ENCODE peak calls at places on chromosomes 1 and 21, in eight cellular contexts. One of them, this sample, is unnamed.

GRCh38 chr1:234289538-234290305 is 83.5 kb upstream of the COA6 start:
- DNase-seq in B cell: no peak
- DNase-seq in BJ: no peak
- DNase-seq in GM23338: no peak
- DNase-seq in fibroblast of lung: no peak
- DNase-seq in endothelial cell: no peak
- DNase-seq in type B pancreatic cell: no peak
- DNase-seq in coronary artery: no peak
- DNase-seq in this sample: no peak

GRCh38 chr1:169928438-169929209 is 34.9 kb upstream of the SCYL3 start:
- DNase-seq in coronary artery: no peak
- DNase-seq in type B pancreatic cell: no peak
- DNase-seq in GM23338: peak
- DNase-seq in fibroblast of lung: peak
- DNase-seq in BJ: no peak
- DNase-seq in endothelial cell: no peak
- DNase-seq in B cell: no peak
- DNase-seq in this sample: no peak

GRCh38 chr21:46001821-46002681 is 20.5 kb downstream of the COL6A1 start:
- DNase-seq in BJ: no peak
- DNase-seq in GM23338: no peak
- DNase-seq in coronary artery: no peak
- DNase-seq in endothelial cell: no peak
- DNase-seq in fibroblast of lung: no peak
- DNase-seq in type B pancreatic cell: no peak
- DNase-seq in B cell: peak
- DNase-seq in this sample: peak

GRCh38 chr1:44842763-44843655 is at the start of gene PTCH2:
- DNase-seq in type B pancreatic cell: peak
- DNase-seq in GM23338: peak
- DNase-seq in BJ: no peak
- DNase-seq in B cell: peak
- DNase-seq in coronary artery: peak
- DNase-seq in endothelial cell: peak
- DNase-seq in fibroblast of lung: peak
- DNase-seq in this sample: peak

GRCh38 chr1:6093611-6094010 is 47.9 kb downstream of the KCNAB2 start:
- DNase-seq in BJ: no peak
- DNase-seq in B cell: no peak
- DNase-seq in type B pancreatic cell: no peak
- DNase-seq in GM23338: no peak
- DNase-seq in coronary artery: no peak
- DNase-seq in endothelial cell: no peak
- DNase-seq in fibroblast of lung: no peak
- DNase-seq in this sample: no peak

GRCh38 chr1:11145741-11146140 is 43.4 kb upstream of the ANGPTL7 start:
- DNase-seq in B cell: no peak
- DNase-seq in BJ: no peak
- DNase-seq in type B pancreatic cell: no peak
- DNase-seq in GM23338: no peak
- DNase-seq in endothelial cell: no peak
- DNase-seq in fibroblast of lung: no peak
- DNase-seq in coronary artery: no peak
- DNase-seq in this sample: no peak

GRCh38 chr1:74340656-74341055 is 105.5 kb downstream of the TNNI3K start:
- DNase-seq in coronary artery: no peak
- DNase-seq in GM23338: no peak
- DNase-seq in fibroblast of lung: no peak
- DNase-seq in B cell: no peak
- DNase-seq in type B pancreatic cell: no peak
- DNase-seq in BJ: no peak
- DNase-seq in endothelial cell: no peak
- DNase-seq in this sample: no peak

GRCh38 chr1:45854724-45855123 is 51.3 kb downstream of the MAST2 start:
- DNase-seq in GM23338: peak
- DNase-seq in coronary artery: no peak
- DNase-seq in fibroblast of lung: no peak
- DNase-seq in BJ: no peak
- DNase-seq in B cell: no peak
- DNase-seq in endothelial cell: no peak
- DNase-seq in type B pancreatic cell: no peak
- DNase-seq in this sample: no peak

GRCh38 chr1:47914218-47914937 is 82.8 kb downstream of the TRABD2B start:
- DNase-seq in type B pancreatic cell: no peak
- DNase-seq in fibroblast of lung: no peak
- DNase-seq in endothelial cell: no peak
- DNase-seq in GM23338: no peak
- DNase-seq in B cell: no peak
- DNase-seq in coronary artery: no peak
- DNase-seq in BJ: no peak
- DNase-seq in this sample: no peak

GRCh38 chr1:230175839-230176238 is 108.8 kb downstream of the GALNT2 start:
- DNase-seq in B cell: no peak
- DNase-seq in BJ: no peak
- DNase-seq in coronary artery: no peak
- DNase-seq in GM23338: no peak
- DNase-seq in endothelial cell: no peak
- DNase-seq in type B pancreatic cell: no peak
- DNase-seq in fibroblast of lung: no peak
- DNase-seq in this sample: no peak

GRCh38 chr1:36807262-36807661 is 227.1 kb downstream of the GRIK3 start:
- DNase-seq in endothelial cell: no peak
- DNase-seq in GM23338: no peak
- DNase-seq in B cell: no peak
- DNase-seq in BJ: no peak
- DNase-seq in coronary artery: no peak
- DNase-seq in type B pancreatic cell: no peak
- DNase-seq in fibroblast of lung: no peak
- DNase-seq in this sample: no peak

GRCh38 chr21:42079939-42080787 is 9.0 kb downstream of the UMODL1 start:
- DNase-seq in BJ: no peak
- DNase-seq in type B pancreatic cell: no peak
- DNase-seq in endothelial cell: no peak
- DNase-seq in fibroblast of lung: no peak
- DNase-seq in coronary artery: no peak
- DNase-seq in B cell: no peak
- DNase-seq in GM23338: no peak
- DNase-seq in this sample: no peak

GRCh38 chr1:198937231-198938031 is 298.6 kb downstream of the PTPRC start:
- DNase-seq in B cell: peak
- DNase-seq in BJ: peak
- DNase-seq in GM23338: peak
- DNase-seq in fibroblast of lung: peak
- DNase-seq in coronary artery: no peak
- DNase-seq in type B pancreatic cell: no peak
- DNase-seq in endothelial cell: peak
- DNase-seq in this sample: no peak

GRCh38 chr21:43731476-43731875 is 12.5 kb downstream of the PDXK start:
- DNase-seq in BJ: no peak
- DNase-seq in B cell: no peak
- DNase-seq in coronary artery: no peak
- DNase-seq in endothelial cell: no peak
- DNase-seq in fibroblast of lung: no peak
- DNase-seq in type B pancreatic cell: no peak
- DNase-seq in GM23338: no peak
- DNase-seq in this sample: no peak

GRCh38 chr21:43726686-43727570 is 8.0 kb downstream of the PDXK start:
- DNase-seq in type B pancreatic cell: no peak
- DNase-seq in endothelial cell: no peak
- DNase-seq in fibroblast of lung: no peak
- DNase-seq in BJ: no peak
- DNase-seq in GM23338: no peak
- DNase-seq in coronary artery: no peak
- DNase-seq in B cell: no peak
- DNase-seq in this sample: no peak

GRCh38 chr21:43728467-43729390 is 9.8 kb downstream of the PDXK start:
- DNase-seq in fibroblast of lung: peak
- DNase-seq in B cell: peak
- DNase-seq in BJ: peak
- DNase-seq in type B pancreatic cell: peak
- DNase-seq in GM23338: peak
- DNase-seq in coronary artery: peak
- DNase-seq in endothelial cell: peak
- DNase-seq in this sample: peak

GRCh38 chr21:43723648-43724047 is 4.7 kb downstream of the PDXK start:
- DNase-seq in B cell: no peak
- DNase-seq in fibroblast of lung: no peak
- DNase-seq in endothelial cell: no peak
- DNase-seq in BJ: no peak
- DNase-seq in coronary artery: no peak
- DNase-seq in type B pancreatic cell: no peak
- DNase-seq in GM23338: no peak
- DNase-seq in this sample: no peak

GRCh38 chr21:43727571-43728466 is 8.9 kb downstream of the PDXK start:
- DNase-seq in endothelial cell: no peak
- DNase-seq in coronary artery: no peak
- DNase-seq in B cell: peak
- DNase-seq in type B pancreatic cell: no peak
- DNase-seq in BJ: no peak
- DNase-seq in GM23338: no peak
- DNase-seq in fibroblast of lung: peak
- DNase-seq in this sample: no peak
- TF ChIP-seq CTCF in endothelial cell: no peak
- TF ChIP-seq CTCF in coronary artery: no peak
- TF ChIP-seq CTCF in B cell: no peak
- TF ChIP-seq CTCF in type B pancreatic cell: no peak
- TF ChIP-seq CTCF in BJ: no peak
- TF ChIP-seq CTCF in GM23338: peak
- TF ChIP-seq CTCF in fibroblast of lung: no peak
- TF ChIP-seq CTCF in this sample: no peak

GRCh38 chr1:168365719-168366474 is 85.2 kb downstream of the TBX19 start:
- DNase-seq in B cell: no peak
- DNase-seq in fibroblast of lung: no peak
- DNase-seq in coronary artery: no peak
- DNase-seq in type B pancreatic cell: no peak
- DNase-seq in BJ: no peak
- DNase-seq in endothelial cell: no peak
- DNase-seq in GM23338: peak
- DNase-seq in this sample: no peak
- TF ChIP-seq CTCF in B cell: no peak
- TF ChIP-seq CTCF in fibroblast of lung: no peak
- TF ChIP-seq CTCF in coronary artery: no peak
- TF ChIP-seq CTCF in type B pancreatic cell: peak
- TF ChIP-seq CTCF in BJ: no peak
- TF ChIP-seq CTCF in endothelial cell: peak
- TF ChIP-seq CTCF in GM23338: peak
- TF ChIP-seq CTCF in this sample: no peak

GRCh38 chr1:30353637-30354036 is 369.7 kb downstream of the MATN1 start:
- DNase-seq in BJ: no peak
- DNase-seq in fibroblast of lung: peak
- DNase-seq in GM23338: peak
- DNase-seq in coronary artery: no peak
- DNase-seq in endothelial cell: no peak
- DNase-seq in B cell: no peak
- DNase-seq in type B pancreatic cell: no peak
- DNase-seq in this sample: no peak
- TF ChIP-seq CTCF in BJ: peak
- TF ChIP-seq CTCF in fibroblast of lung: peak
- TF ChIP-seq CTCF in GM23338: peak
- TF ChIP-seq CTCF in coronary artery: no peak
- TF ChIP-seq CTCF in endothelial cell: no peak
- TF ChIP-seq CTCF in B cell: no peak
- TF ChIP-seq CTCF in type B pancreatic cell: peak
- TF ChIP-seq CTCF in this sample: peak

GRCh38 chr1:149885364-149886111 is 13.8 kb upstream of the BOLA1 start:
- DNase-seq in GM23338: peak
- DNase-seq in endothelial cell: peak
- DNase-seq in B cell: peak
- DNase-seq in type B pancreatic cell: peak
- DNase-seq in BJ: peak
- DNase-seq in fibroblast of lung: peak
- DNase-seq in coronary artery: peak
- DNase-seq in this sample: peak

GRCh38 chr1:149888160-149888998 is 11.0 kb upstream of the BOLA1 start:
- DNase-seq in GM23338: peak
- DNase-seq in fibroblast of lung: peak
- DNase-seq in coronary artery: peak
- DNase-seq in B cell: peak
- DNase-seq in BJ: peak
- DNase-seq in type B pancreatic cell: peak
- DNase-seq in endothelial cell: peak
- DNase-seq in this sample: peak

GRCh38 chr1:149886396-149887195 is 12.8 kb upstream of the BOLA1 start:
- DNase-seq in endothelial cell: peak
- DNase-seq in B cell: peak
- DNase-seq in BJ: peak
- DNase-seq in fibroblast of lung: peak
- DNase-seq in coronary artery: peak
- DNase-seq in type B pancreatic cell: peak
- DNase-seq in GM23338: peak
- DNase-seq in this sample: peak

GRCh38 chr1:149888999-149889289 is 10.4 kb upstream of the BOLA1 start:
- DNase-seq in fibroblast of lung: no peak
- DNase-seq in GM23338: no peak
- DNase-seq in B cell: no peak
- DNase-seq in BJ: no peak
- DNase-seq in coronary artery: no peak
- DNase-seq in endothelial cell: no peak
- DNase-seq in type B pancreatic cell: peak
- DNase-seq in this sample: no peak

GRCh38 chr1:149887456-149888159 is 11.8 kb upstream of the BOLA1 start:
- DNase-seq in BJ: peak
- DNase-seq in fibroblast of lung: peak
- DNase-seq in B cell: peak
- DNase-seq in endothelial cell: peak
- DNase-seq in type B pancreatic cell: peak
- DNase-seq in GM23338: peak
- DNase-seq in coronary artery: peak
- DNase-seq in this sample: peak
- TF ChIP-seq CTCF in BJ: no peak
- TF ChIP-seq CTCF in fibroblast of lung: no peak
- TF ChIP-seq CTCF in B cell: no peak
- TF ChIP-seq CTCF in endothelial cell: no peak
- TF ChIP-seq CTCF in type B pancreatic cell: no peak
- TF ChIP-seq CTCF in GM23338: no peak
- TF ChIP-seq CTCF in coronary artery: no peak
- TF ChIP-seq CTCF in this sample: no peak

GRCh38 chr1:189751311-189751710 is 726.4 kb downstream of the BRINP3 start:
- DNase-seq in fibroblast of lung: no peak
- DNase-seq in endothelial cell: no peak
- DNase-seq in GM23338: no peak
- DNase-seq in B cell: no peak
- DNase-seq in coronary artery: no peak
- DNase-seq in BJ: no peak
- DNase-seq in type B pancreatic cell: no peak
- DNase-seq in this sample: no peak

GRCh38 chr1:189752461-189752860 is 725.2 kb downstream of the BRINP3 start:
- DNase-seq in GM23338: no peak
- DNase-seq in endothelial cell: no peak
- DNase-seq in B cell: no peak
- DNase-seq in type B pancreatic cell: no peak
- DNase-seq in BJ: no peak
- DNase-seq in fibroblast of lung: peak
- DNase-seq in coronary artery: no peak
- DNase-seq in this sample: no peak
- TF ChIP-seq CTCF in GM23338: no peak
- TF ChIP-seq CTCF in endothelial cell: no peak
- TF ChIP-seq CTCF in B cell: no peak
- TF ChIP-seq CTCF in type B pancreatic cell: no peak
- TF ChIP-seq CTCF in BJ: no peak
- TF ChIP-seq CTCF in fibroblast of lung: no peak
- TF ChIP-seq CTCF in coronary artery: no peak
- TF ChIP-seq CTCF in this sample: no peak